ENCODE peak calls at places on chromosomes 1 and 21, in four cellular contexts. One of them, this sample, is unnamed.
A peak's percentile ranks its signal among the peaks of the same experiment; 100 is the strongest.

GRCh38 chr1:40899230-40899870 is 37.2 kb upstream of the CITED4 start:
- DNase-seq in A549: no peak
- DNase-seq in AG04450: no peak
- DNase-seq in neural progenitor cell: no peak
- DNase-seq in this sample: peak; percentile 79

GRCh38 chr1:22572778-22573177 is 9.5 kb downstream of the EPHA8 start:
- DNase-seq in A549: no peak
- DNase-seq in AG04450: no peak
- DNase-seq in neural progenitor cell: no peak
- DNase-seq in this sample: no peak

GRCh38 chr21:45419162-45419561 is 14.2 kb downstream of the COL18A1 start:
- DNase-seq in A549: no peak
- DNase-seq in AG04450: no peak
- DNase-seq in neural progenitor cell: no peak
- DNase-seq in this sample: no peak

GRCh38 chr1:78045600-78045849 is 241 bp upstream of the GIPC2 start:
- DNase-seq in A549: no peak
- DNase-seq in AG04450: no peak
- DNase-seq in neural progenitor cell: no peak
- DNase-seq in this sample: no peak

GRCh38 chr21:32456497-32456918 is 44.0 kb downstream of the EVA1C start:
- DNase-seq in A549: no peak
- DNase-seq in AG04450: no peak
- DNase-seq in neural progenitor cell: no peak
- DNase-seq in this sample: no peak

GRCh38 chr1:3014041-3014440 is 7.2 kb upstream of the ACTRT2 start:
- DNase-seq in A549: no peak
- DNase-seq in AG04450: no peak
- DNase-seq in neural progenitor cell: no peak
- DNase-seq in this sample: no peak

GRCh38 chr1:4084053-4084431 is 184.0 kb upstream of the C1orf174 start:
- DNase-seq in A549: no peak
- DNase-seq in AG04450: no peak
- DNase-seq in neural progenitor cell: no peak
- DNase-seq in this sample: no peak

GRCh38 chr1:22279735-22280134 is 136.8 kb upstream of the WNT4 start:
- DNase-seq in A549: no peak
- DNase-seq in AG04450: no peak
- DNase-seq in neural progenitor cell: no peak
- DNase-seq in this sample: no peak

GRCh38 chr1:38685373-38685772 is 174.2 kb downstream of the RRAGC start:
- DNase-seq in A549: no peak
- DNase-seq in AG04450: no peak
- DNase-seq in neural progenitor cell: no peak
- DNase-seq in this sample: no peak

GRCh38 chr1:14733053-14733778 is 134.7 kb downstream of the KAZN start:
- DNase-seq in A549: no peak
- DNase-seq in AG04450: no peak
- DNase-seq in neural progenitor cell: peak; percentile 63
- DNase-seq in this sample: peak; percentile 86

GRCh38 chr1:200346744-200347143 is 63.1 kb downstream of the ZNF281 start:
- DNase-seq in A549: no peak
- DNase-seq in AG04450: no peak
- DNase-seq in neural progenitor cell: no peak
- DNase-seq in this sample: no peak

GRCh38 chr1:207097871-207098324 is 6.1 kb upstream of the C4BPA start:
- DNase-seq in A549: no peak
- DNase-seq in AG04450: no peak
- DNase-seq in neural progenitor cell: no peak
- DNase-seq in this sample: no peak

GRCh38 chr21:15592271-15592860 is 137.4 kb upstream of the USP25 start:
- DNase-seq in A549: peak; percentile 15
- DNase-seq in AG04450: peak; percentile 21
- DNase-seq in neural progenitor cell: peak; percentile 25
- DNase-seq in this sample: no peak

DNA sequence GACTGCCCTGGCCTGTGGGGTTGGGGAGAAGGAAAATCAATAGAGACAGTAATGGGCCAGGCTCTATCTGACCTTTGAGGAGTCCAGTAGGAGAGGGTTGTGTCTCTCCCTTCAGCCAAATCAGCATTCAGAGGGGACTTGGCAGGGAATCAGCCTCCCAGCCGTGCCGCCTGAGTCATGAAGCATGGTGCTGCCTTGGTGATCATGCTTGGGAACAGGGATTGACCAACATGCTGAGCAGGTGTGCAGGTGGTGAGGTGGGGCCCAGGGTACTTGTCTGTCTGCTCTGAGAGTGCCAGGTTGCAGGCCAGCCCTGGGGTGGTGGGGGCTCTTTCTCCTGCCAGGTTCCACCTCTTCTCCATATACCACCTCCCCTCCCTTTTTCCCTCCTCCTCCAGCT is 58.9 kb upstream of the TLR5 start:
- DNase-seq in A549: no peak
- DNase-seq in AG04450: no peak
- DNase-seq in neural progenitor cell: no peak
- DNase-seq in this sample: no peak
- H3K27ac ChIP-seq in A549: no peak overlapping the region
- H3K27ac ChIP-seq in AG04450: no peak overlapping the region
- H3K27ac ChIP-seq in neural progenitor cell: no peak overlapping the region
- H3K27ac ChIP-seq in this sample: no peak overlapping the region

GRCh38 chr1:209728466-209728865 is 23.8 kb downstream of the HSD11B1 start:
- DNase-seq in A549: no peak
- DNase-seq in AG04450: no peak
- DNase-seq in neural progenitor cell: no peak
- DNase-seq in this sample: no peak

GRCh38 chr1:209736467-209737117 is 19.3 kb upstream of the TRAF3IP3 start:
- DNase-seq in A549: no peak
- DNase-seq in AG04450: no peak
- DNase-seq in neural progenitor cell: no peak
- DNase-seq in this sample: no peak

GRCh38 chr1:209737118-209737505 is 18.7 kb upstream of the TRAF3IP3 start:
- DNase-seq in A549: no peak
- DNase-seq in AG04450: no peak
- DNase-seq in neural progenitor cell: no peak
- DNase-seq in this sample: no peak

GRCh38 chr1:209733409-209734192 is 22.3 kb upstream of the TRAF3IP3 start:
- DNase-seq in A549: no peak
- DNase-seq in AG04450: no peak
- DNase-seq in neural progenitor cell: no peak
- DNase-seq in this sample: no peak

GRCh38 chr1:209732725-209733124 is 23.1 kb upstream of the TRAF3IP3 start:
- DNase-seq in A549: no peak
- DNase-seq in AG04450: no peak
- DNase-seq in neural progenitor cell: no peak
- DNase-seq in this sample: no peak
- H3K27ac ChIP-seq in A549: no peak overlapping the region
- H3K27ac ChIP-seq in AG04450: no peak overlapping the region
- H3K27ac ChIP-seq in neural progenitor cell: no peak overlapping the region
- H3K27ac ChIP-seq in this sample: no peak overlapping the region

GRCh38 chr1:186236921-186237320 is 138.1 kb downstream of the TPR start:
- DNase-seq in A549: peak; percentile 62
- DNase-seq in AG04450: peak; percentile 72
- DNase-seq in neural progenitor cell: no peak
- DNase-seq in this sample: peak; percentile 70
- H3K27ac ChIP-seq in A549: no peak overlapping the region
- H3K27ac ChIP-seq in AG04450: no peak overlapping the region
- H3K27ac ChIP-seq in neural progenitor cell: no peak overlapping the region
- H3K27ac ChIP-seq in this sample: peak overlapping the region; percentile 41

DNA sequence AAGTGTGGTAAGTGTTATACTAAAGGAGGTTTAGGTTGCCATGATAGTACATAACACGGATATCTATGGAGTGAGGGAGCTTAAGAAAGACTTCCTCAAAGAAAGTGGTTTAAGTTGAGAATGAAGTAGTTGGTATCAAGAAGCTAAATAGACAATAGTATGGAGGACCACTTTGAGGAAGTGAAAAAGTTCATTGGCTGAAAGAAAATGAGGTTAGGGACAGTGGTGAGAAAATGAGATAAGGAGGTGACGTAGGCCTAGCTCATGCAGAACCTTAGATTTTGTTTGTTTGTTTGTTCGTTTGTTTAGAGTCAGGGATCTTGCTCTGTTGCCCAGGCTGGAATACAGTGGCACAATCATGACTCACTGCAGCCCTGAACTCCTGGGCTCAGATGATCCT is 72.2 kb upstream of the PPIH start:
- DNase-seq in A549: no peak
- DNase-seq in AG04450: no peak
- DNase-seq in neural progenitor cell: no peak
- DNase-seq in this sample: no peak
- H3K27ac ChIP-seq in A549: no peak overlapping the region
- H3K27ac ChIP-seq in AG04450: no peak overlapping the region
- H3K27ac ChIP-seq in neural progenitor cell: no peak overlapping the region
- H3K27ac ChIP-seq in this sample: no peak overlapping the region

DNA sequence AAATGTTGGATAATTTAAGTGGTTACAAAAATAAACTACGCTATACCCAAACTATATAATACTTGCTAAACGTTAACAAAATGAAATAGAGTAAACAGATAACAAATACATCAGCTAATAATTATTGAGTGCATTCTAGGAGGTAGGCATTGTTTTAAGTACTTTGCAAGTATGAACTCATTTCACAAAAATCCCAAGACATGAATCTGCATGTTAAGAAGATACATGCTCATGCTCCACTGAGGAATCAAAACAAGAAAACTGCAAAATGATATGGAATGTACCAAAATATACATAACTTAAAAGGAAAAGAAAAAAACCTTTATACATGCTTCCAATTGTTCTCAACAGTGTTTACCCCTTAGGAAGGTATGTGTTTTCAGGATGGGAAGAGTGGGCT is 2.5 kb downstream of the FRRS1 start:
- DNase-seq in A549: no peak
- DNase-seq in AG04450: no peak
- DNase-seq in neural progenitor cell: no peak
- DNase-seq in this sample: peak; percentile 14
- H3K27ac ChIP-seq in A549: no peak overlapping the region
- H3K27ac ChIP-seq in AG04450: no peak overlapping the region
- H3K27ac ChIP-seq in neural progenitor cell: no peak overlapping the region
- H3K27ac ChIP-seq in this sample: peak overlapping the region; percentile 25

GRCh38 chr1:11952455-11953109 is 18.1 kb downstream of the PLOD1 start:
- DNase-seq in A549: no peak
- DNase-seq in AG04450: no peak
- DNase-seq in neural progenitor cell: no peak
- DNase-seq in this sample: no peak
- H3K27ac ChIP-seq in A549: no peak overlapping the region
- H3K27ac ChIP-seq in AG04450: no peak overlapping the region
- H3K27ac ChIP-seq in neural progenitor cell: no peak overlapping the region
- H3K27ac ChIP-seq in this sample: no peak overlapping the region

DNA sequence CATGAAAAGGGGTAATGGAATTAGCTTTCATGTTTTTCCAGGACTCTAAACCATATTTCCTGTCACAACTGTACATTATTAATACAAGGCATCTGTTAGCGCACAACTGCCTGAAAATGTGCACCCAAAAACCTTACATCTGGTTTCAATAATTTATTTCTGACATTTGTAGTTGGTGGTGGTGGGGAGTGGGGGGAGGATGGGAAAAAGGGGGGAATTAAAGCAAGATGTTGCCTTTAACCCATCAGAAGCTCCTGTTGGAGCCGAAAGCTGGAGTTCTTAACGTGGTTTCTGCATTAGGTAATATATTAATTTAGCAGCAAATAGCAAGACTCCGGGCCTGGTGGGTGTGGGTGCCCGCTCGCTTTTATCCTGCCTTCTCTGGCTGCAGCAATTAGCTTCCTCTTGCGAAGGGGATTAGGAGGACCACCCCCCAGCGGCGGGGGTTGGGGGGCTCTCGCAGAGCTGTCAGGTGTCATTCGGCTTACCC is 36.9 kb upstream of the HHAT start:
- DNase-seq in A549: no peak
- DNase-seq in AG04450: peak; percentile 37
- DNase-seq in neural progenitor cell: no peak
- DNase-seq in this sample: no peak
- H3K27ac ChIP-seq in A549: peak overlapping the region; percentile 58
- H3K27ac ChIP-seq in AG04450: peak overlapping the region; percentile 21
- H3K27ac ChIP-seq in neural progenitor cell: no peak overlapping the region
- H3K27ac ChIP-seq in this sample: no peak overlapping the region

DNA sequence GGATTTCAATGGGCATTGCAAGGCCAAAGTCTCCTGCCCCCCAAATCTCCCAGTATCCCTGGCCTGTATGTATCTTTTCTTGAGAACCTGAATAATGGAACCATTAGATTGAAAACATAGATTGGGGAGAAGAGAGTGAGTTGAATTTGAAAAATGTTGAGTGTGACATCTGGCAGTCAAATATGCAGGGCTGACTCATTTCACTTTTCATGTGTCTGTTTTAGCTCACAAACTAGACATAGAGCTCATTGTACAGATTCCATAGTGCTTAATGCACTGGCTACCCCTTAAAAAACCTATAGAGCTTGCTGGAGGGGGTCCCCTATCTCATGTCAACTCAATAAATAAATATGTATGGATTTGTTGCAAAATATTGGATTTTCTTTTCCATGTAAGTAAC is 30.8 kb downstream of the DDR2 start:
- DNase-seq in A549: no peak
- DNase-seq in AG04450: no peak
- DNase-seq in neural progenitor cell: no peak
- DNase-seq in this sample: no peak
- H3K27ac ChIP-seq in A549: no peak overlapping the region
- H3K27ac ChIP-seq in AG04450: no peak overlapping the region
- H3K27ac ChIP-seq in neural progenitor cell: no peak overlapping the region
- H3K27ac ChIP-seq in this sample: no peak overlapping the region

GRCh38 chr1:118960026-118960561 is 28.0 kb downstream of the TBX15 start:
- DNase-seq in A549: no peak
- DNase-seq in AG04450: no peak
- DNase-seq in neural progenitor cell: no peak
- DNase-seq in this sample: no peak

GRCh38 chr1:118960567-118961136 is 27.5 kb downstream of the TBX15 start:
- DNase-seq in A549: peak; percentile 28
- DNase-seq in AG04450: no peak
- DNase-seq in neural progenitor cell: no peak
- DNase-seq in this sample: no peak

GRCh38 chr1:118963456-118964430 is 24.4 kb downstream of the TBX15 start:
- DNase-seq in A549: no peak
- DNase-seq in AG04450: no peak
- DNase-seq in neural progenitor cell: no peak
- DNase-seq in this sample: no peak

GRCh38 chr1:118961156-118961555 is 27.0 kb downstream of the TBX15 start:
- DNase-seq in A549: no peak
- DNase-seq in AG04450: no peak
- DNase-seq in neural progenitor cell: no peak
- DNase-seq in this sample: no peak

DNA sequence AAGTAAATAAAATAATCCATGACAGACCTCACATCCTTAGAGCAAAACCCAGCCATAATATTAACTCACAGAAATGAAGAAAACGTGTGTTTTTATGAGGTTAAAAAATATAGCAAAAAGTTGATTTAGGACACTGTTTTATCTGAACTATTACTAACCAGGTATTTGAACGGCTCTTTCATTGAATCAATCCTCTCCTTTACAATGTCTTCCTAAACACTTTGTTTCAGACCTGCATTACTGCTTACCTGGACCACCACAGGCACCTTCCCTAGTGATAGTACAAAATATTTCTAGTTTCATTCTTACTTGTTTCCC is 25.0 kb downstream of the TBX15 start:
- DNase-seq in A549: no peak
- DNase-seq in AG04450: no peak
- DNase-seq in neural progenitor cell: no peak
- DNase-seq in this sample: no peak
- H3K27ac ChIP-seq in A549: peak overlapping the region; percentile 79
- H3K27ac ChIP-seq in AG04450: no peak overlapping the region
- H3K27ac ChIP-seq in neural progenitor cell: no peak overlapping the region
- H3K27ac ChIP-seq in this sample: peak overlapping the region; percentile 39

This sample was measured in epithelial cell of prostate.